ENCODE peak calls at places on chromosome 12, in five cellular contexts. F is GM12891, U is heart right ventricle, N is anterior cingulate cortex, E is right atrium auricular region. S is an unnamed sample.

GRCh38 chr12:1515010-1515409 is 79.4 kb downstream of the FBXL14 start:
- DNase-seq in N (no peak), U (no peak), E (no peak), F (no peak), S (no peak)

GRCh38 chr12:115763982-115764621 is 513.4 kb downstream of the MED13L start:
- DNase-seq in U (no peak), E (no peak), N (no peak), F (no peak), S (no peak)

GRCh38 chr12:20807192-20808080 is 3.1 kb upstream of the SLCO1B3 start:
- DNase-seq in U (peak), N (no peak), E (no peak), F (no peak), S (no peak)

GRCh38 chr12:116720129-116720528 is 17.7 kb downstream of the SPRING1 start:
- DNase-seq in U (no peak), F (no peak), N (no peak), E (no peak), S (no peak)

GRCh38 chr12:105897311-105897725 is 241.4 kb downstream of the NUAK1 start:
- DNase-seq in E (no peak), U (no peak), N (no peak), F (no peak), S (no peak)

GRCh38 chr12:131137836-131138637 is 184.3 kb downstream of the ADGRD1 start:
- DNase-seq in E (no peak), U (no peak), N (no peak), F (no peak), S (peak)

GRCh38 chr12:12716845-12717585 is at the start of gene CDKN1B:
- DNase-seq in U (peak), E (peak), N (peak), F (peak), S (peak)

GRCh38 chr12:94429633-94430032 is 30.0 kb downstream of the CEP83 start:
- DNase-seq in F (no peak), N (no peak), E (no peak), U (no peak), S (no peak)

GRCh38 chr12:26878661-26879119 is 45.7 kb upstream of the ITPR2 start:
- DNase-seq in E (peak), F (no peak), U (peak), N (no peak), S (peak)

GRCh38 chr12:102876883-102877282 is 40.2 kb downstream of the PAH start:
- DNase-seq in U (no peak), E (no peak), N (no peak), F (no peak), S (no peak)

GRCh38 chr12:114873656-114874055 is 189.7 kb upstream of the TBX3 start:
- DNase-seq in E (no peak), N (no peak), F (no peak), U (no peak), S (no peak)

S was measured in uterus.